ENCODE peak calls at places on chromosomes 3 and 15, in five cellular contexts. N is GM12865, G is Right ventricle myocardium superior, M is fibroblast of lung, H is IMR-90. I is an unnamed sample.

GRCh38 chr15:71591057-71591456 is 219.3 kb upstream of the NR2E3 start:
- DNase-seq in H (no peak), G (no peak), M (no peak), N (no peak), I (no peak)

GRCh38 chr3:8713901-8714759 is 19.5 kb upstream of the CAV3 start:
- DNase-seq in N (peak), M (no peak), G (no peak), H (no peak), I (no peak)

GRCh38 chr15:67107014-67107812 is 41.8 kb downstream of the SMAD3 start:
- DNase-seq in N (peak), H (peak), M (peak), G (peak), I (peak)

GRCh38 chr3:36893137-36893557 is 51.7 kb downstream of the TRANK1 start:
- DNase-seq in N (peak), H (peak), G (peak), M (peak), I (no peak)

GRCh38 chr15:62928996-62929350 is 113.6 kb upstream of the TPM1 start:
- DNase-seq in M (peak), N (no peak), G (no peak), H (peak), I (no peak)

GRCh38 chr3:126030455-126030854 is 53.5 kb downstream of the SLC41A3 start:
- DNase-seq in M (no peak), G (no peak), N (no peak), H (no peak), I (peak)

GRCh38 chr15:43168192-43169107 is 16.8 kb upstream of the CCNDBP1 start:
- DNase-seq in M (peak), N (no peak), H (peak), G (no peak), I (no peak)

GRCh38 chr3:158108596-158108995 is 1.3 kb upstream of the RSRC1 start:
- DNase-seq in G (no peak), H (no peak), M (no peak), N (no peak), I (no peak)

GRCh38 chr3:114451561-114452018 is 157.8 kb downstream of the TIGIT start:
- DNase-seq in N (no peak), G (peak), H (peak), M (peak), I (no peak)

I was measured in posterior vena cava.